ENCODE peak calls at places on chromosomes 12 and 14, in four cellular contexts. Q is BE2C, F is IMR-90, A is lower lobe of right lung. D is an unnamed sample.

GRCh38 chr14:99747167-99747566 is 46.0 kb upstream of the EML1 start:
- DNase-seq in Q (no peak), F (no peak), A (peak; percentile 24), D (no peak)

GRCh38 chr12:99154264-99154982 is 493.1 kb upstream of the GARIN6 start:
- DNase-seq in F (no peak), A (no peak), Q (no peak), D (no peak)

GRCh38 chr12:43835656-43836454 is at the start of gene TMEM117:
- DNase-seq in A (peak; percentile 84), F (peak; percentile 43), Q (peak; percentile 35), D (peak; percentile 91)

GRCh38 chr12:52614381-52615207 is 3.8 kb downstream of the KRT73 start:
- DNase-seq in F (no peak), Q (no peak), A (no peak), D (peak; percentile 35)

GRCh38 chr12:22529281-22530060 is 14.9 kb downstream of the C2CD5 start:
- DNase-seq in F (peak; percentile 63), A (no peak), Q (no peak), D (no peak)

GRCh38 chr14:104435147-104436046 is 144.2 kb upstream of the C14orf180 start:
- DNase-seq in A (peak; percentile 36), Q (no peak), F (no peak), D (peak; percentile 56)

GRCh38 chr14:72565200-72565599 is 328.7 kb downstream of the DPF3 start:
- DNase-seq in F (no peak), A (no peak), Q (no peak), D (no peak)

GRCh38 chr12:11731455-11731854 is 82.0 kb downstream of the ETV6 start:
- DNase-seq in Q (no peak), F (peak; percentile 73), A (no peak), D (no peak)

GRCh38 chr14:90263748-90264449 is 7.5 kb downstream of the PSMC1 start:
- DNase-seq in Q (no peak), F (no peak), A (no peak), D (no peak)

GRCh38 chr12:49622501-49623141 is 740 bp upstream of the PRPF40B start:
- DNase-seq in Q (peak; percentile 35), A (no peak), F (peak; percentile 3), D (no peak)

GRCh38 chr12:12823308-12823707 is 10.2 kb downstream of the DDX47 start:
- DNase-seq in Q (no peak), A (no peak), F (peak; percentile 89), D (no peak)

GRCh38 chr12:40158592-40159111 is 52.8 kb upstream of the SLC2A13 start:
- DNase-seq in A (no peak), Q (no peak), F (no peak), D (no peak)

GRCh38 chr12:48169011-48169410 is 11.7 kb upstream of the ASB8 start:
- DNase-seq in Q (no peak), F (no peak), A (no peak), D (no peak)

GRCh38 chr14:59463773-59464650 is 1.2 kb downstream of the GPR135 start:
- DNase-seq in A (peak; percentile 51), F (no peak), Q (no peak), D (peak; percentile 68)

GRCh38 chr12:15979096-15980091 is 68.3 kb downstream of the DERA start:
- DNase-seq in Q (peak; percentile 35), F (peak; percentile 93), A (no peak), D (no peak)

GRCh38 chr12:67274186-67274585 is 5.0 kb downstream of the CAND1 start:
- DNase-seq in A (no peak), F (no peak), Q (no peak), D (no peak)

GRCh38 chr12:51819851-51820720 is 28.4 kb downstream of the FIGNL2 start:
- DNase-seq in A (peak; percentile 36), F (no peak), Q (no peak), D (peak; percentile 56)

GRCh38 chr12:120404271-120404670 is 33.6 kb upstream of the COX6A1 start:
- DNase-seq in Q (peak; percentile 68), F (no peak), A (no peak), D (no peak)

GRCh38 chr14:51513933-51514332 is 137.8 kb upstream of the FRMD6 start:
- DNase-seq in A (no peak), Q (no peak), F (no peak), D (no peak)

GRCh38 chr12:126727218-126727601 is 1539.8 kb upstream of the TMEM132C start:
- DNase-seq in A (no peak), F (no peak), Q (no peak), D (no peak)

GRCh38 chr14:21070083-21070609 is at the start of gene ARHGEF40:
- DNase-seq in F (peak; percentile 33), A (peak; percentile 75), Q (peak; percentile 70), D (peak; percentile 85)

GRCh38 chr14:101408077-101408831 is 153.0 kb upstream of the DIO3 start:
- DNase-seq in Q (no peak), A (no peak), F (peak; percentile 90), D (no peak)

GRCh38 chr12:43893670-43894069 is 57.8 kb downstream of the TMEM117 start:
- DNase-seq in A (no peak), Q (no peak), F (peak; percentile 85), D (no peak)

GRCh38 chr12:77273898-77274297 is 208.5 kb upstream of the E2F7 start:
- DNase-seq in Q (no peak), F (no peak), A (no peak), D (no peak)

GRCh38 chr12:1629338-1630080 is 478 bp downstream of the WNT5B start:
- DNase-seq in A (no peak), F (no peak), Q (peak; percentile 57), D (no peak)

GRCh38 chr12:29149691-29150382 is 759 bp downstream of the FAR2 start:
- DNase-seq in F (no peak), Q (peak; percentile 42), A (no peak), D (no peak)

GRCh38 chr12:6869049-6870021 is 2.0 kb downstream of the TPI1 start:
- DNase-seq in A (peak; percentile 81), Q (peak; percentile 88), F (peak; percentile 70), D (peak; percentile 83)
- H3K4me1 ChIP-seq in A (peaks cover 54% of the 10 kb centered on the region), Q (peaks cover 14% of the 10 kb centered on the region), F (peaks cover 19% of the 10 kb centered on the region), D (peaks cover 39% of the 10 kb centered on the region)

GRCh38 chr12:45721374-45721773 is 8.1 kb upstream of the ARID2 start:
- DNase-seq in A (no peak), Q (no peak), F (no peak), D (no peak)
- H3K4me1 ChIP-seq in A (peaks cover 44% of the 10 kb centered on the region), Q (no peaks in the 10 kb centered on the region), F (no peaks in the 10 kb centered on the region), D (peaks cover 32% of the 10 kb centered on the region)

GRCh38 chr14:49977126-49977841 is 84.4 kb downstream of the ARF6 start:
- DNase-seq in F (no peak), Q (no peak), A (no peak), D (no peak)
- H3K4me1 ChIP-seq in F (peaks cover 20% of the 10 kb centered on the region), Q (peaks cover 11% of the 10 kb centered on the region), A (peaks cover 45% of the 10 kb centered on the region), D (peaks cover 29% of the 10 kb centered on the region)

DNA sequence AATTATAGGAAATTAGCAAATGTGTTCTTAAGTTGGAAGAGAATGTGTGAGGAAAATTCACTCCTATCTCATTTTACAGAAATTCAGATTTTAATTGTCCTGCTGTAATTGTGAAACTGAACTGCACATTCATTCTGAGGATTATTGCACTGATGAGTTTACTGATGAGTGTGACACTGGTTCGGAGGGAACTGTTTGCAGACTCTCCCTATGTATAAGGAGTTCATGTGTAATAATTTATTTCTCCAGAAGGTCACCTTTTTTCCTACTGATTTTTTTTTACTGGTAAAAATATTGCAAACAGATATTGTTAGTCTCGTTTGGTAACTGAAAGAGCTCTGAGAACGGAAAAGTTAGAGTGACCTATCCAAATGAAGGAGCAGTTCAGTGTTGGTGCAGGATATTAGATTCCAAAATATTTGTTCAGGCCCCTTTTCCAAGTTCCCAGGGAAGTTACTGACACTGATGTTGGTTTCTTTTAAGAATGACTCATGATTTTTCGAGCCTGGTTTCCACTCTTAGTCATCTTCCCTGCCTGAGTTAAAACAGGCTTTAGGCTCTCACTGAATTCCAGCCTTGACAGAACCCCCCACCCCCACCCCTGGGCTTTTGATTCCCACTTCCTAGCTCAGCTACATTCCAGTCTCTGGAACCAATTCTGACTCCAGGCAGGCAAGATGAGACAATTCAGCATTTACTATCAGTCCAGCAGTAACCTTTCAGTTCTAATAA is 18.4 kb downstream of the ANO6 start:
- DNase-seq in Q (peak; percentile 44), A (no peak), F (peak; percentile 98), D (no peak)
- H3K4me1 ChIP-seq in Q (peaks cover 33% of the 10 kb centered on the region), A (peaks cover 54% of the 10 kb centered on the region), F (peaks cover 19% of the 10 kb centered on the region), D (peaks cover 42% of the 10 kb centered on the region)

DNA sequence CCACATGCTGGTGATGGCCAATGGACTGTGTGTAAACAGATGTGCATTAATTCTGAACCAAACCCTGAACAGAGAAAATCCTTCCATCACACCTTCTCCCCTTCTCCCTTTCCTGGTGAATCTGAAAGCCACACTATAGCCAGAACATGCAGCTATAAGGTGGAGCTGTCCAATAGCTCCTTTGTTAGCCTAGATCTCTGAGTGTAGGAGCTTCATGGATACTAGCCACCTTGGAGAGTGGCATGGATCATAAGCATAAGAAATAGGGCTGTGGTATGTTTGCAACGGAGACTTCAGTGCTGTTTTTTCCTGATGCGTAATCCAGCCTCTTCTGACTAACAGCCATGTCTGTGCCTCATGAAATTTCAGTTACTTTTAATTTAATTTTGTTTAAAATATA is 364.5 kb downstream of the BTG1 start:
- DNase-seq in A (no peak), F (peak; percentile 66), Q (no peak), D (no peak)
- H3K4me1 ChIP-seq in A (peaks cover 13% of the 10 kb centered on the region), F (no peaks in the 10 kb centered on the region), Q (peaks cover 9% of the 10 kb centered on the region), D (peaks cover 10% of the 10 kb centered on the region)

GRCh38 chr14:24144451-24144850 is 2.0 kb downstream of the PSME2 start:
- DNase-seq in A (no peak), Q (no peak), F (no peak), D (no peak)
- H3K4me1 ChIP-seq in A (peaks cover 51% of the 10 kb centered on the region), Q (no peaks in the 10 kb centered on the region), F (peaks cover 12% of the 10 kb centered on the region), D (peaks cover 34% of the 10 kb centered on the region)

GRCh38 chr14:55450124-55450523 is 9.7 kb upstream of the TBPL2 start:
- DNase-seq in Q (no peak), F (no peak), A (no peak), D (no peak)
- H3K4me1 ChIP-seq in Q (peaks cover 21% of the 10 kb centered on the region), F (peaks cover 17% of the 10 kb centered on the region), A (peaks cover 20% of the 10 kb centered on the region), D (peaks cover 11% of the 10 kb centered on the region)

D was measured in upper lobe of right lung.